ENCODE peak calls at places on chromosome 22, in five cellular contexts. One of them, this sample, is unnamed.

GRCh38 chr22:36562261-36562835 is 33.4 kb upstream of the EIF3D start:
- DNase-seq in stomach: peak; percentile 38
- DNase-seq in GM12878: no peak
- DNase-seq in lower lobe of right lung: no peak
- DNase-seq in aorta: no peak
- DNase-seq in this sample: no peak

GRCh38 chr22:43976861-43977795 is 21.9 kb downstream of the SAMM50 start:
- DNase-seq in stomach: no peak
- DNase-seq in GM12878: no peak
- DNase-seq in lower lobe of right lung: no peak
- DNase-seq in aorta: no peak
- DNase-seq in this sample: no peak

GRCh38 chr22:22479999-22480532 is 28.5 kb downstream of the ZNF280B start:
- DNase-seq in stomach: no peak
- DNase-seq in GM12878: no peak
- DNase-seq in lower lobe of right lung: no peak
- DNase-seq in aorta: no peak
- DNase-seq in this sample: no peak

GRCh38 chr22:31572939-31573338 is 76.6 kb downstream of the SFI1 start:
- DNase-seq in stomach: no peak
- DNase-seq in GM12878: no peak
- DNase-seq in lower lobe of right lung: no peak
- DNase-seq in aorta: no peak
- DNase-seq in this sample: no peak

GRCh38 chr22:35126993-35127392 is 61.0 kb downstream of the ISX start:
- DNase-seq in stomach: no peak
- DNase-seq in GM12878: peak; percentile 96
- DNase-seq in lower lobe of right lung: no peak
- DNase-seq in aorta: no peak
- DNase-seq in this sample: no peak

GRCh38 chr22:44181033-44181911 is 547 bp downstream of the PARVG start:
- DNase-seq in stomach: peak; percentile 43
- DNase-seq in GM12878: no peak
- DNase-seq in lower lobe of right lung: peak; percentile 79
- DNase-seq in aorta: peak; percentile 79
- DNase-seq in this sample: peak; percentile 80

GRCh38 chr22:30905696-30906341 is 62.8 kb downstream of the MORC2 start:
- DNase-seq in stomach: no peak
- DNase-seq in GM12878: no peak
- DNase-seq in lower lobe of right lung: no peak
- DNase-seq in aorta: no peak
- DNase-seq in this sample: peak; percentile 35

GRCh38 chr22:19355413-19356157 is 64.1 kb upstream of the CLTCL1 start:
- DNase-seq in stomach: no peak
- DNase-seq in GM12878: no peak
- DNase-seq in lower lobe of right lung: no peak
- DNase-seq in aorta: no peak
- DNase-seq in this sample: peak; percentile 39

GRCh38 chr22:22071455-22071854 is 88.9 kb upstream of the TOP3B start:
- DNase-seq in stomach: no peak
- DNase-seq in GM12878: no peak
- DNase-seq in lower lobe of right lung: no peak
- DNase-seq in aorta: no peak
- DNase-seq in this sample: no peak

GRCh38 chr22:39580795-39581194 is 10.2 kb downstream of the CACNA1I start:
- DNase-seq in stomach: no peak
- DNase-seq in GM12878: no peak
- DNase-seq in lower lobe of right lung: no peak
- DNase-seq in aorta: no peak
- DNase-seq in this sample: no peak

GRCh38 chr22:35131423-35132050 is 65.6 kb downstream of the ISX start:
- DNase-seq in stomach: no peak
- DNase-seq in GM12878: no peak
- DNase-seq in lower lobe of right lung: no peak
- DNase-seq in aorta: no peak
- DNase-seq in this sample: no peak

GRCh38 chr22:35227248-35227647 is 30.0 kb upstream of the HMGXB4 start:
- DNase-seq in stomach: no peak
- DNase-seq in GM12878: no peak
- DNase-seq in lower lobe of right lung: no peak
- DNase-seq in aorta: no peak
- DNase-seq in this sample: no peak

GRCh38 chr22:31538815-31539214 is 42.5 kb downstream of the SFI1 start:
- DNase-seq in stomach: no peak
- DNase-seq in GM12878: peak; percentile 58
- DNase-seq in lower lobe of right lung: no peak
- DNase-seq in aorta: no peak
- DNase-seq in this sample: no peak

GRCh38 chr22:47192106-47192650 is 429.7 kb downstream of the TBC1D22A start:
- DNase-seq in stomach: peak; percentile 13
- DNase-seq in GM12878: no peak
- DNase-seq in lower lobe of right lung: peak; percentile 42
- DNase-seq in aorta: no peak
- DNase-seq in this sample: peak; percentile 57

GRCh38 chr22:47062126-47062525 is 299.7 kb downstream of the TBC1D22A start:
- DNase-seq in stomach: no peak
- DNase-seq in GM12878: no peak
- DNase-seq in lower lobe of right lung: no peak
- DNase-seq in aorta: no peak
- DNase-seq in this sample: peak; percentile 22

GRCh38 chr22:38963872-38964271 is 6.5 kb downstream of the APOBEC3A start:
- DNase-seq in stomach: peak; percentile 74
- DNase-seq in GM12878: no peak
- DNase-seq in lower lobe of right lung: no peak
- DNase-seq in aorta: no peak
- DNase-seq in this sample: no peak

GRCh38 chr22:21942407-21942895 is 10.2 kb downstream of the PPM1F start:
- DNase-seq in stomach: peak; percentile 38
- DNase-seq in GM12878: no peak
- DNase-seq in lower lobe of right lung: peak; percentile 80
- DNase-seq in aorta: peak; percentile 89
- DNase-seq in this sample: peak; percentile 60

GRCh38 chr22:34842630-34843029 is 223.3 kb upstream of the ISX start:
- DNase-seq in stomach: no peak
- DNase-seq in GM12878: no peak
- DNase-seq in lower lobe of right lung: no peak
- DNase-seq in aorta: no peak
- DNase-seq in this sample: no peak

GRCh38 chr22:19548964-19549363 is 24.8 kb upstream of the CLDN5 start:
- DNase-seq in stomach: no peak
- DNase-seq in GM12878: no peak
- DNase-seq in lower lobe of right lung: no peak
- DNase-seq in aorta: no peak
- DNase-seq in this sample: no peak

GRCh38 chr22:46481386-46481785 is 56.0 kb downstream of the CELSR1 start:
- DNase-seq in stomach: no peak
- DNase-seq in GM12878: no peak
- DNase-seq in lower lobe of right lung: no peak
- DNase-seq in aorta: no peak
- DNase-seq in this sample: no peak

GRCh38 chr22:48239461-48240164 is 1477.2 kb downstream of the TBC1D22A start:
- DNase-seq in stomach: peak; percentile 21
- DNase-seq in GM12878: no peak
- DNase-seq in lower lobe of right lung: no peak
- DNase-seq in aorta: no peak
- DNase-seq in this sample: no peak

GRCh38 chr22:19120829-19121630 is 1.2 kb downstream of the DGCR2 start:
- DNase-seq in stomach: peak; percentile 66
- DNase-seq in GM12878: no peak
- DNase-seq in lower lobe of right lung: peak; percentile 76
- DNase-seq in aorta: no peak
- DNase-seq in this sample: peak; percentile 86

GRCh38 chr22:21802673-21803072 is 64.8 kb downstream of the MAPK1 start:
- DNase-seq in stomach: no peak
- DNase-seq in GM12878: no peak
- DNase-seq in lower lobe of right lung: no peak
- DNase-seq in aorta: no peak
- DNase-seq in this sample: no peak

GRCh38 chr22:33867118-33867863 is 53.0 kb downstream of the LARGE1 start:
- DNase-seq in stomach: peak; percentile 35
- DNase-seq in GM12878: no peak
- DNase-seq in lower lobe of right lung: no peak
- DNase-seq in aorta: no peak
- DNase-seq in this sample: peak; percentile 67

GRCh38 chr22:35432226-35432905 is 32.4 kb downstream of the MCM5 start:
- DNase-seq in stomach: no peak
- DNase-seq in GM12878: no peak
- DNase-seq in lower lobe of right lung: no peak
- DNase-seq in aorta: no peak
- DNase-seq in this sample: no peak

GRCh38 chr22:46373838-46374662 is 38.5 kb downstream of the TRMU start:
- DNase-seq in stomach: no peak
- DNase-seq in GM12878: peak; percentile 48
- DNase-seq in lower lobe of right lung: no peak
- DNase-seq in aorta: no peak
- DNase-seq in this sample: no peak

GRCh38 chr22:46595545-46595944 is 24.6 kb upstream of the GRAMD4 start:
- DNase-seq in stomach: no peak
- DNase-seq in GM12878: no peak
- DNase-seq in lower lobe of right lung: no peak
- DNase-seq in aorta: no peak
- DNase-seq in this sample: no peak

GRCh38 chr22:48261048-48261621 is 1498.7 kb downstream of the TBC1D22A start:
- DNase-seq in stomach: no peak
- DNase-seq in GM12878: no peak
- DNase-seq in lower lobe of right lung: no peak
- DNase-seq in aorta: no peak
- DNase-seq in this sample: no peak

GRCh38 chr22:36252754-36253522 is at the start of gene APOL1:
- DNase-seq in stomach: peak; percentile 63
- DNase-seq in GM12878: peak; percentile 62
- DNase-seq in lower lobe of right lung: no peak
- DNase-seq in aorta: peak; percentile 70
- DNase-seq in this sample: peak; percentile 73

GRCh38 chr22:38981005-38981658 is 1.0 kb upstream of the APOBEC3B start:
- DNase-seq in stomach: no peak
- DNase-seq in GM12878: no peak
- DNase-seq in lower lobe of right lung: no peak
- DNase-seq in aorta: peak; percentile 24
- DNase-seq in this sample: no peak

GRCh38 chr22:36659762-36660509 is 43.6 kb downstream of the CACNG2 start:
- DNase-seq in stomach: peak; percentile 88
- DNase-seq in GM12878: no peak
- DNase-seq in lower lobe of right lung: peak; percentile 93
- DNase-seq in aorta: peak; percentile 97
- DNase-seq in this sample: peak; percentile 53

GRCh38 chr22:22706253-22706940 is 62.0 kb downstream of the GGTLC2 start:
- DNase-seq in stomach: no peak
- DNase-seq in GM12878: no peak
- DNase-seq in lower lobe of right lung: no peak
- DNase-seq in aorta: peak; percentile 21
- DNase-seq in this sample: peak; percentile 9

GRCh38 chr22:39686178-39686620 is 115.6 kb downstream of the CACNA1I start:
- DNase-seq in stomach: no peak
- DNase-seq in GM12878: no peak
- DNase-seq in lower lobe of right lung: no peak
- DNase-seq in aorta: no peak
- DNase-seq in this sample: no peak

GRCh38 chr22:31077681-31078080 is 3.4 kb upstream of the SMTN start:
- DNase-seq in stomach: no peak
- DNase-seq in GM12878: no peak
- DNase-seq in lower lobe of right lung: no peak
- DNase-seq in aorta: no peak
- DNase-seq in this sample: no peak

GRCh38 chr22:30420401-30421178 is 5.0 kb upstream of the MTFP1 start:
- DNase-seq in stomach: no peak
- DNase-seq in GM12878: no peak
- DNase-seq in lower lobe of right lung: no peak
- DNase-seq in aorta: no peak
- DNase-seq in this sample: no peak

GRCh38 chr22:26377170-26377825 is 51.8 kb upstream of the ASPHD2 start:
- DNase-seq in stomach: no peak
- DNase-seq in GM12878: no peak
- DNase-seq in lower lobe of right lung: no peak
- DNase-seq in aorta: no peak
- DNase-seq in this sample: no peak

DNA sequence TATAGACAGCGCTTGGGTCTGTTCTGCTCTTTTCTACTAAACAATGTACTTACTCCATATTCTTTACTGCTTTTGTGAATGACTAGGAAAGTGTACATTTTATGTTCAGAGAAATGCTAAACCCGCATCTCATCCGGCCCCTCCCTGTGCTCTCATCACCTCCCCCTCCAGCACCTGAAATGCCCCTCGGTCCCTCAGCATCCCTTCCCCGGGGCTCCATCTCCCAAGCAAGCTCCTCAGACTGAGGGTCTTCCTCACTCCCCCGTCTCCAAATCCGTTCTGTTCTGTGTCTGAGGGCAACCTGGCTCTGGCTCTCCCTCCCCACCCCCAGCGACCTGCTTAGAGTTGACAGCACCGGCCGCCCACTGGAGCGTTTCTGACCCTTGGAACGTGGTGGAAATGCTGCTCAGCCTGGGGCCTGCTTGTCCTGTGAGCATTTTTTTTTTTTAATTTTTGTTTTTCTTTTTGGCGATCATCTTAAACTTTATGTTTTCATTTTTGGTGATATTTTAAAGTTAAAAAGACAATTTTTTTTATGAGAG is 1.4 kb downstream of the SELENOO start:
- DNase-seq in stomach: no peak
- DNase-seq in GM12878: no peak
- DNase-seq in lower lobe of right lung: no peak
- DNase-seq in aorta: no peak
- DNase-seq in this sample: no peak
- H3K27ac ChIP-seq in stomach: no peak overlapping the region
- H3K27ac ChIP-seq in GM12878: peak overlapping the region; percentile 4
- H3K27ac ChIP-seq in lower lobe of right lung: no peak overlapping the region
- H3K27ac ChIP-seq in aorta: no peak overlapping the region
- H3K27ac ChIP-seq in this sample: peak overlapping the region; percentile 86

DNA sequence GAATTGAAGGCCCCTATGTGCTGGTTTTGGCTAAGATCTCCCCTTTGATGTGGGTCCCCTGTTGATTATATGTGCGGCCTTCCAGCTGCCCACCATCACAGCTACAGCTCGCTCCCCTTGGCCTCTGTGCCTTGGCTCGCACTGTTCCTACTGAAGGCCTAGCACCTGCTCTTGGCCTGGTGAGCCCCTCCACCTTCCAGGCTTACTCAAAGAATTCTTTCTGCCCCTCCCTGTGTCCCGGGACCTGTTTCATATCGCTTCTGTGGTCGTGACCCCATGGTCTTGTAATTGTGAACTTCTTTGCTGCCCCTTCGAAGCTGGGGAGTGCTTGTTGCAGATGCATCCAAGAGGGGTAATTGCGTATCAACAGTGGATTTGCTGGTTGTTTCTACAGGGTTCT is 12.5 kb downstream of the PEX26 start:
- DNase-seq in stomach: no peak
- DNase-seq in GM12878: no peak
- DNase-seq in lower lobe of right lung: no peak
- DNase-seq in aorta: no peak
- DNase-seq in this sample: no peak
- H3K27ac ChIP-seq in stomach: no peak overlapping the region
- H3K27ac ChIP-seq in GM12878: no peak overlapping the region
- H3K27ac ChIP-seq in lower lobe of right lung: no peak overlapping the region
- H3K27ac ChIP-seq in aorta: no peak overlapping the region
- H3K27ac ChIP-seq in this sample: no peak overlapping the region

GRCh38 chr22:45263790-45264269 is 20.9 kb upstream of the UPK3A start:
- DNase-seq in stomach: peak; percentile 78
- DNase-seq in GM12878: no peak
- DNase-seq in lower lobe of right lung: peak; percentile 77
- DNase-seq in aorta: peak; percentile 85
- DNase-seq in this sample: peak; percentile 77
- H3K27ac ChIP-seq in stomach: no peak overlapping the region
- H3K27ac ChIP-seq in GM12878: peak overlapping the region; percentile 35
- H3K27ac ChIP-seq in lower lobe of right lung: peak overlapping the region; percentile 32
- H3K27ac ChIP-seq in aorta: no peak overlapping the region
- H3K27ac ChIP-seq in this sample: no peak overlapping the region

GRCh38 chr22:42623756-42624446 is 9.2 kb upstream of the POLDIP3 start:
- DNase-seq in stomach: no peak
- DNase-seq in GM12878: no peak
- DNase-seq in lower lobe of right lung: no peak
- DNase-seq in aorta: no peak
- DNase-seq in this sample: no peak
- H3K27ac ChIP-seq in stomach: peak overlapping the region; percentile 66
- H3K27ac ChIP-seq in GM12878: no peak overlapping the region
- H3K27ac ChIP-seq in lower lobe of right lung: peak overlapping the region; percentile 4
- H3K27ac ChIP-seq in aorta: no peak overlapping the region
- H3K27ac ChIP-seq in this sample: peak overlapping the region; percentile 46

This sample was measured in Peyer's patch.